ENCODE peak calls at places on chromosomes 1 and 21, in six cellular contexts. One of them, this sample, is unnamed.
A peak's percentile ranks its signal among the peaks of the same experiment; 100 is the strongest.

GRCh38 chr1:47172782-47173181 is 17.1 kb downstream of the PDZK1IP1 start:
- DNase-seq in neuronal stem cell: no peak
- DNase-seq in H9: no peak
- DNase-seq in H1: no peak
- DNase-seq in mesenchymal stem cell: no peak
- DNase-seq in IMR-90: no peak
- DNase-seq in this sample: no peak

GRCh38 chr1:85091647-85092295 is 43.5 kb upstream of the MCOLN3 start:
- DNase-seq in H1: no peak
- DNase-seq in mesenchymal stem cell: no peak
- DNase-seq in H9: no peak
- DNase-seq in neuronal stem cell: no peak
- DNase-seq in IMR-90: no peak
- DNase-seq in this sample: no peak

GRCh38 chr1:48916121-48917069 is 139.7 kb upstream of the BEND5 start:
- DNase-seq in mesenchymal stem cell: peak; percentile 35
- DNase-seq in neuronal stem cell: peak; percentile 38
- DNase-seq in H1: peak; percentile 54
- DNase-seq in IMR-90: peak; percentile 2
- DNase-seq in H9: peak; percentile 76
- DNase-seq in this sample: peak; percentile 91

GRCh38 chr1:198169704-198170103 is 12.9 kb downstream of the NEK7 start:
- DNase-seq in H9: no peak
- DNase-seq in IMR-90: no peak
- DNase-seq in neuronal stem cell: no peak
- DNase-seq in H1: no peak
- DNase-seq in mesenchymal stem cell: peak; percentile 33
- DNase-seq in this sample: no peak

GRCh38 chr1:101259744-101260148 is 22.9 kb downstream of the S1PR1 start:
- DNase-seq in neuronal stem cell: no peak
- DNase-seq in H1: no peak
- DNase-seq in IMR-90: peak; percentile 75
- DNase-seq in mesenchymal stem cell: peak; percentile 50
- DNase-seq in H9: no peak
- DNase-seq in this sample: no peak

GRCh38 chr1:98920441-98921110 is 84.1 kb downstream of the PLPPR5 start:
- DNase-seq in H9: no peak
- DNase-seq in IMR-90: peak; percentile 77
- DNase-seq in H1: no peak
- DNase-seq in mesenchymal stem cell: peak; percentile 52
- DNase-seq in neuronal stem cell: no peak
- DNase-seq in this sample: no peak

GRCh38 chr21:42461185-42461520 is 34.9 kb downstream of the RSPH1 start:
- DNase-seq in mesenchymal stem cell: no peak
- DNase-seq in neuronal stem cell: no peak
- DNase-seq in H1: no peak
- DNase-seq in IMR-90: no peak
- DNase-seq in H9: no peak
- DNase-seq in this sample: no peak

GRCh38 chr1:88608139-88608943 is 75.7 kb upstream of the PKN2 start:
- DNase-seq in mesenchymal stem cell: peak; percentile 39
- DNase-seq in H1: no peak
- DNase-seq in H9: no peak
- DNase-seq in IMR-90: peak; percentile 37
- DNase-seq in neuronal stem cell: peak; percentile 5
- DNase-seq in this sample: peak; percentile 44

GRCh38 chr1:114093624-114094302 is 59.9 kb downstream of the SYT6 start:
- DNase-seq in IMR-90: peak; percentile 28
- DNase-seq in H9: no peak
- DNase-seq in H1: no peak
- DNase-seq in mesenchymal stem cell: peak; percentile 9
- DNase-seq in neuronal stem cell: no peak
- DNase-seq in this sample: peak; percentile 61

GRCh38 chr1:61049850-61050540 is 32.4 kb upstream of the NFIA start:
- DNase-seq in IMR-90: peak; percentile 68
- DNase-seq in neuronal stem cell: peak; percentile 92
- DNase-seq in H9: peak; percentile 96
- DNase-seq in mesenchymal stem cell: peak; percentile 79
- DNase-seq in H1: peak; percentile 99
- DNase-seq in this sample: peak; percentile 93

GRCh38 chr1:205791568-205792180 is 16.4 kb upstream of the RAB29 start:
- DNase-seq in neuronal stem cell: peak; percentile 63
- DNase-seq in H9: peak; percentile 64
- DNase-seq in H1: peak; percentile 70
- DNase-seq in IMR-90: peak; percentile 44
- DNase-seq in mesenchymal stem cell: peak; percentile 52
- DNase-seq in this sample: peak; percentile 65
- H3K4me2 ChIP-seq in neuronal stem cell: no peak overlapping the region
- H3K4me2 ChIP-seq in H9: no peak overlapping the region
- H3K4me2 ChIP-seq in H1: no peak overlapping the region
- H3K4me2 ChIP-seq in IMR-90: no peak overlapping the region
- H3K4me2 ChIP-seq in mesenchymal stem cell: no peak overlapping the region
- H3K4me2 ChIP-seq in this sample: no peak overlapping the region

GRCh38 chr21:32087452-32087851 is 191.4 kb downstream of the MIS18A start:
- DNase-seq in neuronal stem cell: no peak
- DNase-seq in H9: no peak
- DNase-seq in mesenchymal stem cell: no peak
- DNase-seq in IMR-90: no peak
- DNase-seq in H1: no peak
- DNase-seq in this sample: no peak

GRCh38 chr21:32088471-32088870 is 190.4 kb downstream of the MIS18A start:
- DNase-seq in neuronal stem cell: no peak
- DNase-seq in mesenchymal stem cell: no peak
- DNase-seq in H1: no peak
- DNase-seq in IMR-90: no peak
- DNase-seq in H9: no peak
- DNase-seq in this sample: no peak

GRCh38 chr21:32083175-32083574 is 195.7 kb downstream of the MIS18A start:
- DNase-seq in mesenchymal stem cell: no peak
- DNase-seq in IMR-90: peak; percentile 3
- DNase-seq in H1: no peak
- DNase-seq in neuronal stem cell: no peak
- DNase-seq in H9: no peak
- DNase-seq in this sample: peak; percentile 28
- H2BK15ac ChIP-seq in mesenchymal stem cell: no peak overlapping the region
- H2BK15ac ChIP-seq in IMR-90: no peak overlapping the region
- H2BK15ac ChIP-seq in H1: no peak overlapping the region
- H2BK15ac ChIP-seq in neuronal stem cell: no peak overlapping the region
- H2BK15ac ChIP-seq in H9: no peak overlapping the region
- H2BK15ac ChIP-seq in this sample: no peak overlapping the region

GRCh38 chr1:172938676-172939075 is 112.1 kb downstream of the TNFSF18 start:
- DNase-seq in IMR-90: peak; percentile 75
- DNase-seq in H9: no peak
- DNase-seq in H1: no peak
- DNase-seq in mesenchymal stem cell: peak; percentile 75
- DNase-seq in neuronal stem cell: no peak
- DNase-seq in this sample: no peak

GRCh38 chr1:172940170-172940855 is 110.4 kb downstream of the TNFSF18 start:
- DNase-seq in IMR-90: peak; percentile 90
- DNase-seq in H1: no peak
- DNase-seq in neuronal stem cell: no peak
- DNase-seq in H9: no peak
- DNase-seq in mesenchymal stem cell: peak; percentile 91
- DNase-seq in this sample: no peak

GRCh38 chr1:172939475-172939874 is 111.3 kb downstream of the TNFSF18 start:
- DNase-seq in IMR-90: no peak
- DNase-seq in H9: no peak
- DNase-seq in neuronal stem cell: no peak
- DNase-seq in H1: no peak
- DNase-seq in mesenchymal stem cell: no peak
- DNase-seq in this sample: no peak

GRCh38 chr1:172941945-172942344 is 108.8 kb downstream of the TNFSF18 start:
- DNase-seq in neuronal stem cell: no peak
- DNase-seq in IMR-90: peak; percentile 41
- DNase-seq in mesenchymal stem cell: no peak
- DNase-seq in H9: no peak
- DNase-seq in H1: no peak
- DNase-seq in this sample: no peak

DNA sequence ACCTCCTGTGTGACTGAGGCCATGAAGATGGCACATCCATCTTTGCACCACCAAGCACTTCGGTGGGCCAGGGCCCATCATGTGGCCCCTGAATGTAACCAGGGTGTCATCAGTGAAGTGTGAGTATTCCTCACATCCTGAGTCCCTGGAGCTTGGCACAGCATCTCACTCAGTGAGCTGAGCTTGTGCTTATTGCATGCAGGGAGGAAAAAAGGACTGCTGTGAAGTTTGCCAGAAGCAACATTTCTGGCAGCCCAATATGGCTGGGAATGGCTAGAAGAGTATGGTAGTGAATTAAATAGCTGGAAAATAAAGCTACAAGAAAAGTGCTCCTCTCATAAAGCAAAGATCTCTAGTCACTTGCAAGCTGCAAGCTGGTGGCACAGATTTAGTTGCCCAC is 109.3 kb downstream of the TNFSF18 start:
- DNase-seq in neuronal stem cell: no peak
- DNase-seq in IMR-90: no peak
- DNase-seq in mesenchymal stem cell: no peak
- DNase-seq in H9: no peak
- DNase-seq in H1: no peak
- DNase-seq in this sample: no peak
- H3K18ac ChIP-seq in neuronal stem cell: peak overlapping the region; percentile 63
- H3K18ac ChIP-seq in IMR-90: peak overlapping the region; percentile 91
- H3K18ac ChIP-seq in mesenchymal stem cell: peak overlapping the region; percentile 100
- H3K18ac ChIP-seq in H9: no peak overlapping the region
- H3K18ac ChIP-seq in H1: no peak overlapping the region
- H3K18ac ChIP-seq in this sample: no peak overlapping the region

DNA sequence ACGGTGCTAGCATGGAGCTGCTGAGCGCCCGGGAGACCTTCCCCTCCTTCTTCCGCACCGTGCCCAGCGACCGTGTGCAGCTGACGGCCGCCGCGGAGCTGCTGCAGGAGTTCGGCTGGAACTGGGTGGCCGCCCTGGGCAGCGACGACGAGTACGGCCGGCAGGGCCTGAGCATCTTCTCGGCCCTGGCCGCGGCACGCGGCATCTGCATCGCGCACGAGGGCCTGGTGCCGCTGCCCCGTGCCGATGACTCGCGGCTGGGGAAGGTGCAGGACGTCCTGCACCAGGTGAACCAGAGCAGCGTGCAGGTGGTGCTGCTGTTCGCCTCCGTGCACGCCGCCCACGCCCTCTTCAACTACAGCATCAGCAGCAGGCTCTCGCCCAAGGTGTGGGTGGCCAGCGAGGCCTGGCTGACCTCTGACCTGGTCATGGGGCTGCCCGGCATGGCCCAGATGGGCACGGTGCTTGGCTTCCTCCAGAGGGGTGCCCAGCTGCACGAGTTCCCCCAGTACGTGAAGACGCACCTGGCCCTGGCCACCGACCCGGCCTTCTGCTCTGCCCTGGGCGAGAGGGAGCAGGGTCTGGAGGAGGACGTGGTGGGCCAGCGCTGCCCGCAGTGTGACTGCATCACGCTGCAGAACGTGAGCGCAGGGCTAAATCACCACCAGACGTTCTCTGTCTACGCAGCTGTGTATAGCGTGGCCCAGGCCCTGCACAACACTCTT is 1.1 kb downstream of the TAS1R3 start:
- DNase-seq in neuronal stem cell: no peak
- DNase-seq in IMR-90: no peak
- DNase-seq in H9: no peak
- DNase-seq in H1: no peak
- DNase-seq in mesenchymal stem cell: no peak
- DNase-seq in this sample: no peak
- H3K4me2 ChIP-seq in neuronal stem cell: no peak overlapping the region
- H3K4me2 ChIP-seq in IMR-90: no peak overlapping the region
- H3K4me2 ChIP-seq in H9: no peak overlapping the region
- H3K4me2 ChIP-seq in H1: no peak overlapping the region
- H3K4me2 ChIP-seq in mesenchymal stem cell: no peak overlapping the region
- H3K4me2 ChIP-seq in this sample: no peak overlapping the region

DNA sequence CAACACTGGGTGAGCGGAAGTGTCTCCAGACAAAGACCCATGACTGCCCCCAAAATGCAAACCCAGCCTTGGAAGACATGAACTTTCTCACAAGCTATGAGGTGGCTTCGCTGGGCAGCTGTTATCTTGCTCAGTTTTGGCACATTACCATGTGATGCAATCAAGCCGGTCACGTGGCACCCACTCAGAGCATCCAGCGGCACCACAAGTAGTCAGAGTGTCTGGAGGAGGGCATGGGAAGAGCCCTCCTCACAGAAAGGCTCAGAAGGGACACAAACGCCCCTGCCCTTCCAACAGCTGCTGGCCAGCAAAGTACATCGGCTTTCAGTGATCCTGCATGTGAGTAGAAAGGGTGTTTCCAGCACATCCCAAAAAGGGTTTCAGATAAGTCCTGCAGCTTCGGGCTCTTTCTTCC is 145.5 kb upstream of the IRF2BP2 start:
- DNase-seq in H1: no peak
- DNase-seq in H9: no peak
- DNase-seq in IMR-90: peak; percentile 95
- DNase-seq in mesenchymal stem cell: peak; percentile 79
- DNase-seq in neuronal stem cell: no peak
- DNase-seq in this sample: no peak
- H2BK15ac ChIP-seq in H1: no peak overlapping the region
- H2BK15ac ChIP-seq in H9: no peak overlapping the region
- H2BK15ac ChIP-seq in IMR-90: peak overlapping the region; percentile 65
- H2BK15ac ChIP-seq in mesenchymal stem cell: no peak overlapping the region
- H2BK15ac ChIP-seq in neuronal stem cell: no peak overlapping the region
- H2BK15ac ChIP-seq in this sample: no peak overlapping the region

GRCh38 chr21:36039861-36040260 is 20.5 kb downstream of the SETD4 start:
- DNase-seq in H1: no peak
- DNase-seq in H9: no peak
- DNase-seq in mesenchymal stem cell: no peak
- DNase-seq in neuronal stem cell: no peak
- DNase-seq in IMR-90: no peak
- DNase-seq in this sample: no peak
- H3K18ac ChIP-seq in H1: no peak overlapping the region
- H3K18ac ChIP-seq in H9: no peak overlapping the region
- H3K18ac ChIP-seq in mesenchymal stem cell: no peak overlapping the region
- H3K18ac ChIP-seq in neuronal stem cell: no peak overlapping the region
- H3K18ac ChIP-seq in IMR-90: no peak overlapping the region
- H3K18ac ChIP-seq in this sample: no peak overlapping the region

GRCh38 chr1:14443164-14443787 is 155.2 kb upstream of the KAZN start:
- DNase-seq in IMR-90: peak; percentile 48
- DNase-seq in H1: no peak
- DNase-seq in neuronal stem cell: no peak
- DNase-seq in mesenchymal stem cell: no peak
- DNase-seq in H9: no peak
- DNase-seq in this sample: peak; percentile 86
- H3K4me2 ChIP-seq in IMR-90: no peak overlapping the region
- H3K4me2 ChIP-seq in H1: no peak overlapping the region
- H3K4me2 ChIP-seq in neuronal stem cell: no peak overlapping the region
- H3K4me2 ChIP-seq in mesenchymal stem cell: peak overlapping the region; percentile 30
- H3K4me2 ChIP-seq in H9: no peak overlapping the region
- H3K4me2 ChIP-seq in this sample: no peak overlapping the region

This sample was measured in mesendoderm.